ENCODE peak calls at places on chromosomes 5 and 9, in nine cellular contexts. J, R, V, M, A, W, I, P and C are unnamed samples.

GRCh38 chr9:34500623-34501267 is 22.0 kb downstream of the ENHO start:
- DNase-seq in M (peak; percentile 54), J (no peak), R (peak; percentile 67), A (peak; percentile 40), W (peak; percentile 78), V (peak; percentile 49), I (peak; percentile 28), P (peak; percentile 72), C (no peak)

GRCh38 chr9:14554866-14555265 is 138.4 kb downstream of the ZDHHC21 start:
- DNase-seq in J (no peak), V (peak; percentile 29), R (no peak), W (no peak), M (no peak), P (no peak), A (no peak), I (peak; percentile 19), C (no peak)

GRCh38 chr5:135367070-135367469 is 32.0 kb downstream of the MACROH2A1 start:
- DNase-seq in V (no peak), M (no peak), R (no peak), J (peak; percentile 43), A (no peak), I (no peak), W (no peak), P (no peak), C (no peak)

GRCh38 chr5:65184780-65185179 is 296.9 kb downstream of the ADAMTS6 start:
- DNase-seq in P (no peak), A (no peak), I (no peak), J (no peak), M (peak; percentile 84), V (no peak), W (no peak), R (no peak), C (no peak)

GRCh38 chr5:125006011-125006685 is 259.7 kb upstream of the ZNF608 start:
- DNase-seq in J (no peak), A (no peak), R (no peak), M (no peak), V (no peak), P (no peak), I (no peak), W (no peak), C (peak; percentile 75)

GRCh38 chr9:124121725-124122124 is 110.2 kb downstream of the LHX2 start:
- DNase-seq in M (no peak), V (no peak), R (no peak), P (no peak), J (no peak), I (no peak), A (no peak), W (no peak), C (no peak)

GRCh38 chr9:114321759-114322158 is 1.1 kb upstream of the ORM1 start:
- DNase-seq in I (peak; percentile 73), M (no peak), A (no peak), W (no peak), P (no peak), V (no peak), R (no peak), J (no peak), C (no peak)

GRCh38 chr5:174553556-174553955 is 170.8 kb upstream of the MSX2 start:
- DNase-seq in V (no peak), A (no peak), M (no peak), R (no peak), P (peak; percentile 58), I (no peak), J (no peak), W (no peak), C (no peak)

GRCh38 chr9:117407436-117408022 is 7.3 kb downstream of the ASTN2 start:
- DNase-seq in R (no peak), J (no peak), V (no peak), M (no peak), P (no peak), A (no peak), W (no peak), I (no peak), C (no peak)

GRCh38 chr5:143396353-143396940 is 7.0 kb downstream of the NR3C1 start:
- DNase-seq in M (no peak), I (no peak), A (no peak), P (no peak), W (no peak), V (no peak), R (no peak), J (no peak), C (peak; percentile 27)

GRCh38 chr5:172255444-172255843 is 28.1 kb downstream of the UBTD2 start:
- DNase-seq in J (no peak), M (no peak), R (no peak), P (no peak), I (no peak), W (no peak), A (no peak), V (no peak), C (no peak)

GRCh38 chr9:129547869-129548570 is 72.9 kb downstream of the C9orf50 start:
- DNase-seq in A (no peak), J (no peak), I (no peak), V (no peak), R (no peak), W (no peak), P (no peak), M (peak; percentile 30), C (no peak)

GRCh38 chr9:129548571-129549135 is 72.2 kb downstream of the C9orf50 start:
- DNase-seq in A (no peak), W (no peak), R (no peak), J (no peak), I (no peak), M (no peak), V (no peak), P (no peak), C (no peak)

GRCh38 chr9:129550199-129550839 is 70.6 kb downstream of the C9orf50 start:
- DNase-seq in P (peak; percentile 88), R (no peak), J (no peak), V (peak; percentile 92), I (peak; percentile 42), A (peak; percentile 67), M (no peak), W (no peak), C (no peak)

GRCh38 chr9:129549139-129549538 is 71.8 kb downstream of the C9orf50 start:
- DNase-seq in I (no peak), A (no peak), R (no peak), W (no peak), V (no peak), M (no peak), J (no peak), P (no peak), C (no peak)

GRCh38 chr9:129549684-129550083 is 71.2 kb downstream of the C9orf50 start:
- DNase-seq in R (no peak), A (no peak), P (no peak), J (no peak), I (peak; percentile 14), M (no peak), V (peak; percentile 74), W (no peak), C (no peak)
- H3K27me3 ChIP-seq in R (peaks cover 35% of the 10 kb centered on the region), A (no peaks in the 10 kb centered on the region), P (no peaks in the 10 kb centered on the region), J (no peaks in the 10 kb centered on the region), I (no peaks in the 10 kb centered on the region), M (no peaks in the 10 kb centered on the region), V (no peaks in the 10 kb centered on the region), W (peaks cover 7% of the 10 kb centered on the region), C (no peaks in the 10 kb centered on the region)

GRCh38 chr9:98121096-98121495 is 2.1 kb upstream of the TRIM14 start:
- DNase-seq in R (no peak), A (no peak), P (no peak), M (no peak), I (no peak), W (no peak), V (peak; percentile 12), J (no peak), C (no peak)
- TF ChIP-seq CTCF in R (no peak), A (no peak), P (no peak), M (no peak), I (no peak), W (no peak), V (no peak), J (no peak), C (no peak)

GRCh38 chr5:96655506-96655905 is 6.7 kb upstream of the CAST start:
- DNase-seq in V (no peak), J (no peak), I (no peak), P (no peak), A (no peak), R (no peak), M (no peak), W (no peak), C (no peak)
- H3K27me3 ChIP-seq in V (peaks cover 17% of the 10 kb centered on the region), J (no peaks in the 10 kb centered on the region), I (no peaks in the 10 kb centered on the region), P (no peaks in the 10 kb centered on the region), A (no peaks in the 10 kb centered on the region), R (no peaks in the 10 kb centered on the region), M (no peaks in the 10 kb centered on the region), W (no peaks in the 10 kb centered on the region), C (no peaks in the 10 kb centered on the region)

GRCh38 chr5:16913187-16913839 is 22.8 kb downstream of the MYO10 start:
- DNase-seq in W (no peak), I (no peak), J (no peak), P (no peak), A (no peak), R (no peak), M (no peak), V (no peak), C (no peak)
- TF ChIP-seq CTCF in W (no peak), I (no peak), J (no peak), P (no peak), A (no peak), R (no peak), M (no peak), V (no peak), C (no peak)

DNA sequence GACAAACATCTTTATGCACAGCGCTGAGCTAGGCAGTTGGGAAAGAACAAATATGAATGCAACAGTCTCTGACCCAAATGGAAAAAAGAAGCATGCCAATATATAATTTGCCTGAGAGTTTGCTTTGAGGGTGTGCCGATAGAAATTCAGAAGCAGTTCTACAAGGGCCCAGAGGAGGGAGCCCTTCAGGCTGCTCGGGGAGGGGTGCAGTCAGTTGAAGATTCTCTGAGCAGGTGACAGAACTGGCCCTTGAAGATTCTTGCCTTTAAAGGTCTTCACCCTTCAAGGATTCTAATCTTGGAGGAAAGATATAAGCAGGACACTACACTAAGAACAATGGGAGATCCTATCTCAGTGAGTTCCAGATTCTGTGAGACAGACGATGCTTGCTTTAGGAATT is 3.7 kb upstream of the PAPPA start:
- DNase-seq in M (peak; percentile 40), V (no peak), W (no peak), R (no peak), P (no peak), J (no peak), A (no peak), I (no peak), C (no peak)
- H3K27me3 ChIP-seq in M (peaks cover 2% of the 10 kb centered on the region), V (peaks cover 17% of the 10 kb centered on the region), W (peaks cover 6% of the 10 kb centered on the region), R (peaks cover 28% of the 10 kb centered on the region), P (peaks cover 3% of the 10 kb centered on the region), J (no peaks in the 10 kb centered on the region), A (peaks cover 5% of the 10 kb centered on the region), I (no peaks in the 10 kb centered on the region), C (no peaks in the 10 kb centered on the region)

GRCh38 chr5:36128795-36129194 is 22.9 kb downstream of the LMBRD2 start:
- DNase-seq in M (no peak), I (no peak), A (no peak), W (no peak), J (no peak), P (no peak), R (no peak), V (no peak), C (no peak)

DNA sequence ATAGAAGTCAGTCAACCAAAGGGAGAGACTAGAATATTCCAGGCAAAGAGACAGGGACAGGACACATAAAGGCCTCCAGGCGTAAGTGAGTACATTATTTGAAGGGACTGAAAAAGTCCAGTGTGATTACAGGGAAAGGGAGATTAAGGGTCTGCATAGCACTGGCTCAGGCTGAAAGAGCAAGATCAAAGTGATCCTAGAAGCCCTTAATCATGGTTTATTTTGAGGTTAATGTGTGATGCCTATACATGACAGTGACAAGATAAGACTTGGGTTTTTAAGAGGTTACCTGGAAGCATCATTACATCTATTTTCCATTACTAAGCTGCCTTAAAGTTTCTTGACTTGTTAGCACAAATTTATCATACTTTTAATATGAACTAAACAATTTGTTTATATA is 25.8 kb downstream of the LMBRD2 start:
- DNase-seq in J (no peak), I (no peak), V (no peak), A (no peak), M (no peak), R (no peak), W (no peak), P (no peak), C (no peak)
- TF ChIP-seq CTCF in J (no peak), I (no peak), V (no peak), A (no peak), M (no peak), R (no peak), W (no peak), P (no peak), C (no peak)